ENCODE peak calls at places on chromosomes 13 and 19, in ten cellular contexts. L is cardiac muscle cell; D is BJ; I is CD8-positive, alpha-beta T cell; V is body of pancreas; S is suprapubic skin; Y is vagina; Z is fibroblast of pulmonary artery; E is HCT116; X is Peyer's patch. G is an unnamed sample.

GRCh38 chr13:62829476-62829875 is 1413.8 kb upstream of the PCDH20 start:
- DNase-seq in L (no peak), D (no peak), I (no peak), V (no peak), S (no peak), Y (no peak), Z (no peak), E (no peak), X (no peak), G (no peak)

GRCh38 chr13:67228909-67229308 is 1.2 kb downstream of the PCDH9 start:
- DNase-seq in L (no peak), D (no peak), I (no peak), V (no peak), S (no peak), Y (no peak), Z (peak), E (no peak), X (no peak), G (no peak)

GRCh38 chr13:25928941-25929505 is 122.8 kb downstream of the SHISA2 start:
- DNase-seq in L (no peak), D (no peak), I (no peak), V (no peak), S (no peak), Y (no peak), Z (no peak), E (no peak), X (no peak), G (no peak)

GRCh38 chr13:102299366-102299765 is 102.5 kb downstream of the FGF14 start:
- DNase-seq in L (no peak), D (no peak), I (no peak), V (no peak), S (no peak), Y (no peak), Z (no peak), E (no peak), X (no peak), G (no peak)

GRCh38 chr19:5436101-5436947 is 18.9 kb upstream of the ZNRF4 start:
- DNase-seq in L (peak), D (peak), I (no peak), V (no peak), S (no peak), Y (no peak), Z (peak), E (no peak), X (no peak), G (no peak)

GRCh38 chr13:99039718-99040280 is 61.9 kb upstream of the DOCK9 start:
- DNase-seq in L (no peak), D (no peak), I (no peak), V (no peak), S (no peak), Y (peak), Z (no peak), E (no peak), X (no peak), G (no peak)

GRCh38 chr19:18418034-18418724 is 1.0 kb upstream of the SSBP4 start:
- DNase-seq in L (no peak), D (no peak), I (no peak), V (peak), S (no peak), Y (no peak), Z (no peak), E (no peak), X (peak), G (peak)

GRCh38 chr13:113297370-113297871 is 382 bp downstream of the LAMP1 start:
- DNase-seq in L (no peak), D (no peak), I (peak), V (peak), S (no peak), Y (no peak), Z (peak), E (no peak), X (peak), G (peak)

GRCh38 chr19:38224014-38224862 is at the start of gene DPF1:
- DNase-seq in L (peak), D (no peak), I (peak), V (peak), S (no peak), Y (no peak), Z (peak), E (peak), X (no peak), G (no peak)

GRCh38 chr13:98664047-98664446 is 87.1 kb upstream of the STK24 start:
- DNase-seq in L (no peak), D (peak), I (no peak), V (no peak), S (no peak), Y (no peak), Z (peak), E (peak), X (no peak), G (no peak)

GRCh38 chr13:80341771-80342271 is 895 bp upstream of the SPRY2 start:
- DNase-seq in L (peak), D (no peak), I (no peak), V (peak), S (no peak), Y (peak), Z (peak), E (no peak), X (peak), G (peak)

GRCh38 chr19:12773571-12773970 is 1.8 kb downstream of the HOOK2 start:
- DNase-seq in L (no peak), D (no peak), I (no peak), V (no peak), S (no peak), Y (no peak), Z (peak), E (no peak), X (no peak), G (no peak)

GRCh38 chr13:102812616-102813287 is 13.8 kb downstream of the BIVM start:
- DNase-seq in L (no peak), D (no peak), I (no peak), V (no peak), S (no peak), Y (no peak), Z (peak), E (no peak), X (no peak), G (no peak)

GRCh38 chr19:29645911-29646310 is 19.4 kb upstream of the PLEKHF1 start:
- DNase-seq in L (no peak), D (no peak), I (no peak), V (peak), S (no peak), Y (no peak), Z (peak), E (no peak), X (no peak), G (no peak)

GRCh38 chr19:17220207-17220758 is 5.1 kb downstream of the USE1 start:
- DNase-seq in L (no peak), D (no peak), I (no peak), V (peak), S (no peak), Y (no peak), Z (peak), E (no peak), X (no peak), G (no peak)

GRCh38 chr13:106752584-106753202 is 184.8 kb upstream of the ARGLU1 start:
- DNase-seq in L (peak), D (no peak), I (no peak), V (no peak), S (no peak), Y (no peak), Z (no peak), E (no peak), X (no peak), G (no peak)

GRCh38 chr13:106753241-106753640 is 185.3 kb upstream of the ARGLU1 start:
- DNase-seq in L (peak), D (no peak), I (no peak), V (peak), S (no peak), Y (no peak), Z (no peak), E (no peak), X (no peak), G (no peak)

GRCh38 chr13:106755542-106755941 is 187.6 kb upstream of the ARGLU1 start:
- DNase-seq in L (no peak), D (no peak), I (no peak), V (no peak), S (no peak), Y (no peak), Z (no peak), E (no peak), X (no peak), G (no peak)

GRCh38 chr13:106756446-106756845 is 188.5 kb upstream of the ARGLU1 start:
- DNase-seq in L (peak), D (no peak), I (no peak), V (no peak), S (no peak), Y (no peak), Z (no peak), E (no peak), X (no peak), G (no peak)
- H3K4me3 ChIP-seq in L (no peak), D (no peak), I (no peak), V (no peak), S (no peak), Y (no peak), Z (no peak), E (no peak), X (no peak), G (no peak)

GRCh38 chr19:50357178-50358100 is 8.0 kb downstream of the NAPSA start:
- DNase-seq in L (peak), D (no peak), I (peak), V (peak), S (no peak), Y (no peak), Z (peak), E (no peak), X (peak), G (no peak)
- TF ChIP-seq CTCF in L (peak), D (peak), I (peak), V (peak), S (peak), Y (peak), Z (peak), E (peak), X (peak), G (peak)

DNA sequence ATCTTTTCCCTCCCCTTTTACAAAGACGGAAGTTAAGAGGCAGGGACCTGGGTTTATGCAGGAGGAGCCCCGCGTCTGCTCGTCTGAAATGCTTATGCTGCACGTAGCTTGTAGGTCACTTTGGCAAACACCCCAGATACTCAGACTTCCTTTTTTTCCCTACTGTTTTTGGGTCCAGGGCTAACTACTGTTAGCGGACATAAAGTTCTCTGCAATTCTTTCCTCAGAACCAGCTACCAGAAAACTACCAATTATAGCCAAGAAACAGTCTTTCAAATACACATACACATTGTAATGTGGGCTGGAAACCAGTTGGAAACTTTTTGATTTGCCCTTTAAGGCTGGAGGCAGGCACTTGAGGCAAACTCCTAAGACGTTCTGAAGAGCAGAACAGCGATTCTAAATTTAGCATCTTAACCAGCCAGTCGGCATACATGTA is 50.7 kb downstream of the EFNB2 start:
- DNase-seq in L (peak), D (no peak), I (no peak), V (no peak), S (no peak), Y (no peak), Z (peak), E (no peak), X (no peak), G (no peak)
- H3K4me3 ChIP-seq in L (no peak), D (no peak), I (no peak), V (no peak), S (no peak), Y (peak), Z (peak), E (no peak), X (no peak), G (peak)

GRCh38 chr13:88068316-88068715 is 397.1 kb downstream of the SLITRK5 start:
- DNase-seq in L (no peak), D (no peak), I (no peak), V (no peak), S (no peak), Y (no peak), Z (no peak), E (no peak), X (no peak), G (no peak)
- TF ChIP-seq CTCF in L (no peak), D (no peak), I (no peak), V (no peak), S (no peak), Y (no peak), Z (no peak), E (no peak), X (no peak), G (no peak)

GRCh38 chr19:15417699-15418098 is 1.1 kb downstream of the AKAP8L start:
- DNase-seq in L (no peak), D (no peak), I (no peak), V (peak), S (no peak), Y (no peak), Z (peak), E (no peak), X (no peak), G (no peak)
- H3K4me3 ChIP-seq in L (peak), D (peak), I (peak), V (peak), S (peak), Y (peak), Z (peak), E (peak), X (peak), G (peak)

GRCh38 chr19:40549007-40549708 is 27.5 kb upstream of the SHKBP1 start:
- DNase-seq in L (peak), D (no peak), I (peak), V (peak), S (no peak), Y (no peak), Z (peak), E (peak), X (peak), G (no peak)
- TF ChIP-seq CTCF in L (peak), D (peak), I (peak), V (peak), S (peak), Y (no peak), Z (peak), E (peak), X (peak), G (no peak)